ENCODE peak calls at places on chromosomes 12 and 14, in nine cellular contexts. F is foreskin keratinocyte, G is cardiac muscle cell, W is astrocyte of the spinal cord, Y is epithelial cell of esophagus, Z is Peyer's patch, O is GM23338, L is stomach, H is MM.1S. J is an unnamed sample.
A peak's percentile ranks its signal among the peaks of the same experiment; 100 is the strongest.

GRCh38 chr12:79162948-79163347 is 298.4 kb downstream of the SYT1 start:
- DNase-seq in F (no peak), G (no peak), W (no peak), Y (no peak), Z (no peak), O (no peak), L (no peak), H (no peak), J (no peak)

GRCh38 chr12:76552343-76552938 is 7.1 kb downstream of the OSBPL8 start:
- DNase-seq in F (no peak), G (peak; percentile 67), W (peak; percentile 22), Y (no peak), Z (no peak), O (no peak), L (no peak), H (no peak), J (no peak)

GRCh38 chr14:51209457-51209856 is 30.6 kb upstream of the TMX1 start:
- DNase-seq in F (no peak), G (no peak), W (no peak), Y (no peak), Z (no peak), O (no peak), L (no peak), H (no peak), J (no peak)

GRCh38 chr12:104154806-104155205 is 16.8 kb upstream of the NFYB start:
- DNase-seq in F (no peak), G (no peak), W (no peak), Y (no peak), Z (no peak), O (no peak), L (no peak), H (no peak), J (no peak)

GRCh38 chr12:101783150-101783549 is 43.9 kb upstream of the SYCP3 start:
- DNase-seq in F (no peak), G (no peak), W (no peak), Y (no peak), Z (no peak), O (no peak), L (no peak), H (no peak), J (peak; percentile 13)

GRCh38 chr14:104925214-104925899 is 678 bp downstream of the PLD4 start:
- DNase-seq in F (no peak), G (no peak), W (no peak), Y (no peak), Z (no peak), O (no peak), L (no peak), H (no peak), J (no peak)

GRCh38 chr12:32312049-32312670 is 87.2 kb upstream of the FGD4 start:
- DNase-seq in F (peak; percentile 43), G (peak; percentile 84), W (peak; percentile 63), Y (peak; percentile 73), Z (no peak), O (peak; percentile 80), L (no peak), H (peak; percentile 66), J (peak; percentile 14)

GRCh38 chr14:21496453-21496852 is 14.7 kb downstream of the METTL3 start:
- DNase-seq in F (no peak), G (peak; percentile 82), W (no peak), Y (no peak), Z (no peak), O (no peak), L (no peak), H (no peak), J (peak; percentile 12)

GRCh38 chr12:52057614-52057939 is 6.3 kb downstream of the NR4A1 start:
- DNase-seq in F (no peak), G (no peak), W (no peak), Y (no peak), Z (no peak), O (no peak), L (no peak), H (no peak), J (no peak)

GRCh38 chr14:39682000-39682399 is 249.8 kb upstream of the FBXO33 start:
- DNase-seq in F (no peak), G (no peak), W (no peak), Y (no peak), Z (no peak), O (no peak), L (no peak), H (no peak), J (no peak)
- TF ChIP-seq CTCF in F (no peak), G (no peak), W (no peak), Y (no peak), Z (no peak), O (no peak), L (no peak), H (no peak), J (no peak)

GRCh38 chr12:107522692-107523477 is 162.7 kb upstream of the PWP1 start:
- DNase-seq in F (no peak), G (no peak), W (no peak), Y (no peak), Z (no peak), O (peak; percentile 86), L (no peak), H (no peak), J (no peak)
- TF ChIP-seq CTCF in F (peak; percentile 39), G (no peak), W (peak; percentile 32), Y (peak; percentile 10), Z (peak; percentile 25), O (peak; percentile 78), L (no peak), H (peak; percentile 6), J (peak; percentile 51)

DNA sequence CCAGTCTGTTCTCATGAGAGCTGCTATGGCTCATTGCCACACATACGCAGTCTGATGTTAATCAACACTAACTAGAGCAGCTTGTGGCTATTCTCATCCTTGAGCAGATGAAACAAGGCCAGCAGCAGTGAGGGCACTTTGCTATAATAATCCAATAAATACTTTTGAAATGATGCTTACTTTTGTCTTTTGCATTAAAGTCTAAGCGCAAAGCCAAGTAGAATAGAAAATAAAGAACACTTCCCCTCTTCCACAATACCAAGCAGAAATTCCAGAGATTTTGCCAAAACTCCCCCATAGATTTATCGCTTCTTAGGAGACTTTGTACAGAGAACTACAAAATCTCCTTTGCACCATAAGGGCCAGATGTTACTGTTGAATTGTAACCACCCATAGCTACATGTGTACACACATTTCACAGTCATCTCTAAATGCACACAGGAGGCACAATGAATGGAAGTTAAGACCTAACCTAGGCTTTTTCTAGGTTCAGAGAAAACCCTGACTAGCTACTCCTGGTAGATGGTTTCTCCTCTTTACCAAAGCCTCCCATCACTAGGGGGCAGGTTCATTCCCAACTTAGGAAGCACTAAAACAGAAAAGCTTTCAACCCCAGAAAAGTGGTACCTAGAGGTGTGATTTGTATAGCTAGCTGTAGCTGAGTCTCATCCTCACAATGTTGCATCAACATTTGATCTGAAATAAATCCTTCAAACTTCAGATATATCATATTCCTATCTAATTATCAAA is 119.3 kb downstream of the HMGA2 start:
- DNase-seq in F (no peak), G (peak; percentile 68), W (no peak), Y (no peak), Z (no peak), O (peak; percentile 48), L (no peak), H (no peak), J (no peak)
- TF ChIP-seq CTCF in F (peak; percentile 34), G (peak; percentile 16), W (peak; percentile 21), Y (no peak), Z (no peak), O (peak; percentile 53), L (no peak), H (no peak), J (peak; percentile 42)

DNA sequence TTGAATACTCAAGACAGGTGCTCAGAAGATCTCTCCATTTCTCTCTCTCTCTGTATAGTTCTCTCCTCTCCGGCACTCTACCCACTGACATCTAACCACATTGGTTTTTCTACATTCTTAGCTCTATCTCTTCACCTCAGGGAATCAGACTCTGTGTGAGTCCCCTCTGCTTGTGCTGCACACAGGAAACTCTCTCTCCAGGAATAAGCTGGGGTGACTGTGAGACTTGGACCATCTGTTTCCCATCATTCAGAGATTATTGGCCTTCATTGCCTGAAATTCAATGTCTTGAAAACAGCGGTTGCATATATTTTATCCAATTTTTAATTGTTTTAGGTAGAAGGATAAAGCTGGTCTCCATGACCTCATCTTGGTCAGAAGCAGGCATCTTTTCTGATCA is 105.0 kb downstream of the SLC35F4 start:
- DNase-seq in F (no peak), G (no peak), W (no peak), Y (no peak), Z (no peak), O (no peak), L (no peak), H (no peak), J (no peak)
- TF ChIP-seq CTCF in F (no peak), G (no peak), W (no peak), Y (no peak), Z (no peak), O (no peak), L (no peak), H (no peak), J (no peak)

GRCh38 chr14:85415015-85415712 is 114.8 kb upstream of the FLRT2 start:
- DNase-seq in F (peak; percentile 100), G (peak; percentile 96), W (peak; percentile 94), Y (peak; percentile 100), Z (no peak), O (peak; percentile 61), L (no peak), H (no peak), J (peak; percentile 98)
- TF ChIP-seq CTCF in F (peak; percentile 92), G (peak; percentile 63), W (peak; percentile 62), Y (peak; percentile 71), Z (no peak), O (peak; percentile 64), L (no peak), H (no peak), J (peak; percentile 79)

GRCh38 chr14:69316449-69317391 is 56.8 kb downstream of the GALNT16 start:
- DNase-seq in F (peak; percentile 73), G (peak; percentile 97), W (peak; percentile 97), Y (peak; percentile 75), Z (no peak), O (no peak), L (no peak), H (no peak), J (peak; percentile 93)
- TF ChIP-seq CTCF in F (no peak), G (no peak), W (no peak), Y (no peak), Z (no peak), O (peak; percentile 14), L (no peak), H (no peak), J (no peak)

GRCh38 chr12:753401-754237 is 1.2 kb downstream of the WNK1 start:
- DNase-seq in F (peak; percentile 9), G (peak; percentile 32), W (peak; percentile 14), Y (no peak), Z (peak; percentile 63), O (peak; percentile 70), L (peak; percentile 51), H (peak; percentile 52), J (no peak)
- TF ChIP-seq CTCF in F (no peak), G (no peak), W (peak; percentile 7), Y (no peak), Z (peak; percentile 47), O (no peak), L (peak; percentile 4), H (peak; percentile 27), J (no peak)

GRCh38 chr14:32998433-32998832 is 59.8 kb downstream of the NPAS3 start:
- DNase-seq in F (peak; percentile 16), G (peak; percentile 29), W (peak; percentile 19), Y (peak; percentile 36), Z (no peak), O (peak; percentile 69), L (no peak), H (no peak), J (peak; percentile 16)
- TF ChIP-seq CTCF in F (peak; percentile 61), G (peak; percentile 58), W (peak; percentile 64), Y (peak; percentile 47), Z (peak; percentile 37), O (peak; percentile 48), L (peak; percentile 28), H (peak; percentile 6), J (peak; percentile 73)